ENCODE peak calls at places on chromosomes 1 and 21, in seven cellular contexts. Y is H1, G is HepG2, V is K562, E is HCT116, W is NT2/D1, K is GM12878. D is an unnamed sample.

GRCh38 chr1:33578557-33579448 is 106.4 kb downstream of the ZSCAN20 start:
- DNase-seq in V (no peak), K (no peak), E (no peak), Y (no peak), W (no peak), G (no peak), D (no peak)

GRCh38 chr1:227731696-227732585 is 3.2 kb downstream of the JMJD4 start:
- DNase-seq in V (no peak), G (no peak), K (no peak), Y (no peak), E (no peak), W (no peak), D (no peak)

GRCh38 chr1:95438213-95438948 is 204.4 kb downstream of the RWDD3 start:
- DNase-seq in E (no peak), Y (no peak), W (no peak), V (no peak), G (no peak), K (no peak), D (no peak)

GRCh38 chr1:157992031-157992568 is 1.3 kb upstream of the KIRREL1 start:
- DNase-seq in Y (no peak), E (no peak), G (peak), W (peak), K (no peak), V (peak), D (peak)

GRCh38 chr1:154730986-154731489 is 123.1 kb upstream of the ADAR start:
- DNase-seq in V (no peak), Y (no peak), E (no peak), W (no peak), K (no peak), G (no peak), D (no peak)

GRCh38 chr1:234912541-234913312 is 215.9 kb downstream of the TOMM20 start:
- DNase-seq in V (peak), W (no peak), G (no peak), Y (no peak), K (no peak), E (no peak), D (no peak)

GRCh38 chr1:184881941-184882648 is 92.2 kb downstream of the NIBAN1 start:
- DNase-seq in V (no peak), Y (no peak), K (no peak), G (no peak), W (no peak), E (no peak), D (no peak)

GRCh38 chr1:47871799-47872353 is 125.3 kb downstream of the TRABD2B start:
- DNase-seq in V (no peak), Y (no peak), K (no peak), E (peak), W (no peak), G (peak), D (no peak)

GRCh38 chr1:26317612-26318337 is at the start of gene CD52:
- DNase-seq in K (peak), W (no peak), E (no peak), V (peak), Y (no peak), G (no peak), D (no peak)

GRCh38 chr21:42815217-42815616 is 64.1 kb downstream of the WDR4 start:
- DNase-seq in E (peak), W (no peak), K (no peak), V (no peak), Y (no peak), G (no peak), D (no peak)
- TF ChIP-seq YY1 in E (no peak), W (no peak), K (no peak), V (no peak), Y (no peak), G (no peak), D (no peak)

DNA sequence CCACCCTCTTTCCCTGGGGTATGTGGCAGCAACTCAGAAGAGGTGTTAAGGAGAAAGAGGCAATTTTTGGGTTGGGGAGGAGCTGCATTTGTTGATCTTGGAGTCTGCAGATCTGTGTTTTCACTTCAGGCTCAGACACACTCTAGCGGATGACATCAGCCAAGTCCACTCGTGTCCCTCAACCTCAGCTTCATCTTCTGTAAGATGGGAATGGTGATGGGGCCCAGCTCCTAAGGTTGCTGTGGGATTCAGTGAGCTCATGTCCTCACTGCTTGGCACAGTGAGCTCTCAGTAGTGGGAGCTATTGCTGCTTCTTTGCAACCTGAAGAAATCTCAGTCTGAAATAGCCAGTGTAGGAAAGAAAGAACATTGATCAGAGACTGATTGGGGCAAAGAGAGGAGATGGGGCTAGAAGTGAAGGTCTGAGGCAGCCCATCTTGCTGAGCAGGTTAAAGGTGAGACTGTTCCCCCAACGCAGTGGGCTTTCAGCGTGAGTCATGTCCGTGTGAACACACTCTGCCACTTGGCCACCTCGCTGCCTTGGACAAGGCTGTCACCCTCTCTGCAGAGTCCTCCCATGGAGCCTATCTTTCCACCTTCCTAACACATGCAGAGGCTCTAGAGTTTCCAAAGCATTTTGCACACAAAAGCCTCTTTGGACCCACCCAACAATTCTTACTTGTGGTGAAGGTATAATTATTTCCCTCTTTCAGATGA is 56.0 kb upstream of the CITED4 start:
- DNase-seq in V (no peak), W (no peak), E (no peak), Y (no peak), G (no peak), K (no peak), D (no peak)
- TF ChIP-seq YY1 in V (no peak), W (no peak), E (no peak), Y (no peak), G (no peak), K (no peak), D (no peak)

GRCh38 chr1:178417858-178418257 is 78.9 kb downstream of the CLEC20A start:
- DNase-seq in V (no peak), W (no peak), Y (no peak), E (peak), K (no peak), G (peak), D (no peak)
- TF ChIP-seq YY1 in V (no peak), W (no peak), Y (no peak), E (no peak), K (no peak), G (no peak), D (no peak)

GRCh38 chr21:36175771-36176565 is 19.3 kb downstream of the DOP1B start:
- DNase-seq in Y (no peak), K (no peak), W (no peak), V (no peak), E (no peak), G (no peak), D (no peak)

GRCh38 chr21:36171327-36171726 is 14.7 kb downstream of the DOP1B start:
- DNase-seq in G (no peak), K (no peak), Y (no peak), W (no peak), V (no peak), E (no peak), D (no peak)

GRCh38 chr21:36169465-36170128 is 13.0 kb downstream of the DOP1B start:
- DNase-seq in V (no peak), G (no peak), K (no peak), W (no peak), E (no peak), Y (no peak), D (no peak)

GRCh38 chr21:36170823-36171222 is 14.2 kb downstream of the DOP1B start:
- DNase-seq in G (no peak), E (no peak), Y (no peak), K (no peak), V (no peak), W (no peak), D (no peak)

DNA sequence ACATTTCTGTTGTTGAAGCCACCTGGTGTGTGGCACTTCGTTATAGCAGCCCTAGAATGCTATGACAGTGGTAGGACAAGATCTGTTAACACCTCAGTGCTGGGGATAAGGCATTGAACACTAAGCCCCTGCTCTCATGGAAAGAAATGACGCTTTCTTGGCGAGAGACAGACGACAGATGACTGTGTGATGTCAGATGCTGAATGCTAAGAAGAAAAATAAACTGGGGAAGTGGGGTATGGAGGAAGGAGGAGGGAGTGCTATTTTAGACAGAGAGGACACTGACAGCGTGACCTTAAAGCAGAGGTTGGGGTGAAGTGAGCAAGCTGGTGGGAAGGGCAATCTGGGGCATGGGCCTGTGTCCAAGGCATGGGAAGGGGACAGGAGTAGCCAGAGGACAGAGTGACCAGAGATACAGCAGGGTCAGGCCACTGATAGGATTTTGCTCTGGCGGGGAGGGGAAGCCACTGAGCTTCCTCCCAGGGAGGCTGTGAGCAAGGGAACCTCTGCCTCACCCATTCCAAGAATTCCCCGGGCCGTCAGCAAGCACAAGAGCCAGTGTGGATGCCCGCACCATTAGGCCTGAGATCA is 15.2 kb downstream of the DOP1B start:
- DNase-seq in Y (no peak), W (no peak), V (no peak), E (no peak), K (no peak), G (no peak), D (no peak)
- TF ChIP-seq YY1 in Y (no peak), W (no peak), V (no peak), E (no peak), K (no peak), G (no peak), D (no peak)

D was measured in SK-N-SH.